ENCODE peak calls at places on chromosomes 11 and 22, in nine cellular contexts. One of them, this sample, is unnamed.

GRCh38 chr11:70556884-70557741 is 158.8 kb downstream of the CTTN start:
- DNase-seq in prostate gland: no peak
- DNase-seq in HFF-Myc: no peak
- DNase-seq in colonic mucosa: peak; percentile 75
- DNase-seq in tibial artery: no peak
- DNase-seq in thoracic aorta: no peak
- DNase-seq in left ventricle myocardium inferior: no peak
- DNase-seq in fibroblast of mammary gland: peak; percentile 8
- DNase-seq in fibroblast of lung: no peak
- DNase-seq in this sample: no peak

GRCh38 chr11:11871991-11872401 is 30.2 kb downstream of the USP47 start:
- DNase-seq in left ventricle myocardium inferior: no peak
- DNase-seq in tibial artery: no peak
- DNase-seq in fibroblast of mammary gland: no peak
- DNase-seq in prostate gland: no peak
- DNase-seq in thoracic aorta: no peak
- DNase-seq in fibroblast of lung: no peak
- DNase-seq in HFF-Myc: no peak
- DNase-seq in colonic mucosa: no peak
- DNase-seq in this sample: no peak

GRCh38 chr11:66467034-66467659 is 442 bp downstream of the PELI3 start:
- DNase-seq in fibroblast of lung: no peak
- DNase-seq in colonic mucosa: peak; percentile 30
- DNase-seq in thoracic aorta: no peak
- DNase-seq in HFF-Myc: no peak
- DNase-seq in prostate gland: no peak
- DNase-seq in fibroblast of mammary gland: no peak
- DNase-seq in left ventricle myocardium inferior: no peak
- DNase-seq in tibial artery: no peak
- DNase-seq in this sample: no peak

GRCh38 chr11:118180300-118180703 is 3.9 kb upstream of the SCN2B start:
- DNase-seq in colonic mucosa: no peak
- DNase-seq in left ventricle myocardium inferior: peak; percentile 85
- DNase-seq in prostate gland: peak; percentile 37
- DNase-seq in tibial artery: peak; percentile 38
- DNase-seq in fibroblast of lung: peak; percentile 60
- DNase-seq in thoracic aorta: no peak
- DNase-seq in fibroblast of mammary gland: no peak
- DNase-seq in HFF-Myc: no peak
- DNase-seq in this sample: no peak

GRCh38 chr22:36767035-36767775 is 8.7 kb downstream of the IFT27 start:
- DNase-seq in prostate gland: no peak
- DNase-seq in HFF-Myc: no peak
- DNase-seq in fibroblast of lung: no peak
- DNase-seq in fibroblast of mammary gland: no peak
- DNase-seq in colonic mucosa: no peak
- DNase-seq in left ventricle myocardium inferior: no peak
- DNase-seq in tibial artery: no peak
- DNase-seq in thoracic aorta: no peak
- DNase-seq in this sample: no peak

GRCh38 chr11:1487851-1488574 is 1.4 kb upstream of the MOB2 start:
- DNase-seq in colonic mucosa: no peak
- DNase-seq in fibroblast of mammary gland: no peak
- DNase-seq in fibroblast of lung: no peak
- DNase-seq in prostate gland: no peak
- DNase-seq in tibial artery: peak; percentile 21
- DNase-seq in thoracic aorta: no peak
- DNase-seq in HFF-Myc: no peak
- DNase-seq in left ventricle myocardium inferior: no peak
- DNase-seq in this sample: no peak

GRCh38 chr11:114057605-114058004 is 1.9 kb upstream of the ZBTB16 start:
- DNase-seq in prostate gland: no peak
- DNase-seq in fibroblast of lung: no peak
- DNase-seq in left ventricle myocardium inferior: no peak
- DNase-seq in tibial artery: no peak
- DNase-seq in thoracic aorta: no peak
- DNase-seq in colonic mucosa: no peak
- DNase-seq in HFF-Myc: no peak
- DNase-seq in fibroblast of mammary gland: no peak
- DNase-seq in this sample: no peak

GRCh38 chr11:65829459-65829858 is 4.3 kb upstream of the SNX32 start:
- DNase-seq in colonic mucosa: no peak
- DNase-seq in fibroblast of mammary gland: no peak
- DNase-seq in tibial artery: no peak
- DNase-seq in fibroblast of lung: no peak
- DNase-seq in left ventricle myocardium inferior: no peak
- DNase-seq in prostate gland: no peak
- DNase-seq in thoracic aorta: no peak
- DNase-seq in HFF-Myc: no peak
- DNase-seq in this sample: no peak

GRCh38 chr11:90668502-90668901 is 445.7 kb upstream of the CHORDC1 start:
- DNase-seq in tibial artery: no peak
- DNase-seq in thoracic aorta: no peak
- DNase-seq in fibroblast of lung: no peak
- DNase-seq in HFF-Myc: no peak
- DNase-seq in fibroblast of mammary gland: no peak
- DNase-seq in colonic mucosa: no peak
- DNase-seq in prostate gland: no peak
- DNase-seq in left ventricle myocardium inferior: no peak
- DNase-seq in this sample: no peak

GRCh38 chr22:20721409-20722218 is 52.3 kb upstream of the SERPIND1 start:
- DNase-seq in tibial artery: no peak
- DNase-seq in HFF-Myc: no peak
- DNase-seq in fibroblast of mammary gland: no peak
- DNase-seq in left ventricle myocardium inferior: no peak
- DNase-seq in colonic mucosa: no peak
- DNase-seq in thoracic aorta: no peak
- DNase-seq in fibroblast of lung: no peak
- DNase-seq in prostate gland: no peak
- DNase-seq in this sample: no peak

GRCh38 chr11:19739872-19740271 is 27.2 kb downstream of the NAV2 start:
- DNase-seq in prostate gland: no peak
- DNase-seq in tibial artery: no peak
- DNase-seq in left ventricle myocardium inferior: no peak
- DNase-seq in colonic mucosa: no peak
- DNase-seq in fibroblast of lung: peak; percentile 39
- DNase-seq in thoracic aorta: no peak
- DNase-seq in fibroblast of mammary gland: no peak
- DNase-seq in HFF-Myc: no peak
- DNase-seq in this sample: no peak

GRCh38 chr11:64086263-64086938 is 50.7 kb downstream of the FLRT1 start:
- DNase-seq in HFF-Myc: peak; percentile 9
- DNase-seq in prostate gland: no peak
- DNase-seq in thoracic aorta: no peak
- DNase-seq in left ventricle myocardium inferior: peak; percentile 64
- DNase-seq in colonic mucosa: peak; percentile 57
- DNase-seq in tibial artery: no peak
- DNase-seq in fibroblast of lung: peak; percentile 75
- DNase-seq in fibroblast of mammary gland: peak; percentile 54
- DNase-seq in this sample: no peak

GRCh38 chr11:11037162-11037732 is 179.4 kb upstream of the ZBED5 start:
- DNase-seq in fibroblast of mammary gland: no peak
- DNase-seq in prostate gland: no peak
- DNase-seq in fibroblast of lung: no peak
- DNase-seq in HFF-Myc: no peak
- DNase-seq in left ventricle myocardium inferior: no peak
- DNase-seq in thoracic aorta: no peak
- DNase-seq in colonic mucosa: no peak
- DNase-seq in tibial artery: no peak
- DNase-seq in this sample: no peak

GRCh38 chr22:40680819-40681183 is 1.5 kb downstream of the MCHR1 start:
- DNase-seq in thoracic aorta: no peak
- DNase-seq in fibroblast of mammary gland: no peak
- DNase-seq in fibroblast of lung: no peak
- DNase-seq in HFF-Myc: no peak
- DNase-seq in left ventricle myocardium inferior: no peak
- DNase-seq in prostate gland: no peak
- DNase-seq in colonic mucosa: no peak
- DNase-seq in tibial artery: no peak
- DNase-seq in this sample: no peak

GRCh38 chr22:40687706-40688105 is 8.4 kb downstream of the MCHR1 start:
- DNase-seq in thoracic aorta: no peak
- DNase-seq in left ventricle myocardium inferior: no peak
- DNase-seq in prostate gland: no peak
- DNase-seq in tibial artery: no peak
- DNase-seq in HFF-Myc: no peak
- DNase-seq in fibroblast of lung: no peak
- DNase-seq in colonic mucosa: no peak
- DNase-seq in fibroblast of mammary gland: no peak
- DNase-seq in this sample: no peak

GRCh38 chr22:40684728-40685127 is 5.4 kb downstream of the MCHR1 start:
- DNase-seq in thoracic aorta: no peak
- DNase-seq in colonic mucosa: no peak
- DNase-seq in tibial artery: no peak
- DNase-seq in fibroblast of mammary gland: no peak
- DNase-seq in prostate gland: no peak
- DNase-seq in fibroblast of lung: no peak
- DNase-seq in HFF-Myc: no peak
- DNase-seq in left ventricle myocardium inferior: no peak
- DNase-seq in this sample: no peak

GRCh38 chr22:40681451-40681850 is 2.2 kb downstream of the MCHR1 start:
- DNase-seq in fibroblast of lung: no peak
- DNase-seq in colonic mucosa: no peak
- DNase-seq in fibroblast of mammary gland: no peak
- DNase-seq in prostate gland: no peak
- DNase-seq in thoracic aorta: no peak
- DNase-seq in left ventricle myocardium inferior: no peak
- DNase-seq in HFF-Myc: no peak
- DNase-seq in tibial artery: no peak
- DNase-seq in this sample: no peak

DNA sequence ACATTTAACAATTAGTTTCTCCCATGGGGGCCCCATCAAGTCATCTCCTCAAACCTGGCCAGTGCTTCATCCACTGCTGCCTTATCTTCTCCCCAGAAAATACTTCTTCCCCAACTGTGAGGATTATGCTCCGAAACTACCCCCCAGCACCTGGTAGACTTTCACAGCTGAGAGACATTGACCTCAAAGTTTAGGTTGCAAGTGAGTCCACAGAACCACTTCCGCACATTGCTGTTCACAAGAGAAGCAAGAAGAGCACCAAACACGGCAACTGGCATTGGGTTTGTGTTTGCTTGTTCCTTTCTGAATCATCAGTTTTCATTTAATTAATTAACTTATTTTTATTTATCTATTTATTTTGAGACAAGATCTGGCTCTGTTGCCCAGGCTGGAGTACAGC is 6.1 kb downstream of the MCHR1 start:
- DNase-seq in prostate gland: no peak
- DNase-seq in fibroblast of mammary gland: no peak
- DNase-seq in colonic mucosa: no peak
- DNase-seq in tibial artery: no peak
- DNase-seq in thoracic aorta: no peak
- DNase-seq in HFF-Myc: no peak
- DNase-seq in left ventricle myocardium inferior: no peak
- DNase-seq in fibroblast of lung: no peak
- DNase-seq in this sample: no peak
- H3K4me3 ChIP-seq in prostate gland: no peak overlapping the region
- H3K4me3 ChIP-seq in fibroblast of mammary gland: no peak overlapping the region
- H3K4me3 ChIP-seq in colonic mucosa: no peak overlapping the region
- H3K4me3 ChIP-seq in tibial artery: no peak overlapping the region
- H3K4me3 ChIP-seq in thoracic aorta: no peak overlapping the region
- H3K4me3 ChIP-seq in HFF-Myc: no peak overlapping the region
- H3K4me3 ChIP-seq in left ventricle myocardium inferior: no peak overlapping the region
- H3K4me3 ChIP-seq in fibroblast of lung: no peak overlapping the region
- H3K4me3 ChIP-seq in this sample: no peak overlapping the region

DNA sequence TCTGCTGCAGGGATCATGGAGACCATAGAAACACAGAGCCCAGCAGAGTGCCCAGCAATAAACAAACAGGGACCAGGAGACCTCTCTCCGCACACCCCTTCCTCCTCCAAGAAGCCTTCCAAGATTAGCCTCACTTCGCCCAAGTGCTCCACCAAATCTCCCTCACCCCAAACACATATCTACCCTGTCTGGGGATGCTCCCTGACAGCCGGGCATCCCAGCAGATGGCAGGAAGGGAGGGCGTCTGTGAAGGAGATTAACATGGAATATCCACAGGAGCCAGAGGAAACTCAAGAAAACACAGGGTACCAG is 26.5 kb downstream of the ARAP1 start:
- DNase-seq in prostate gland: no peak
- DNase-seq in fibroblast of mammary gland: no peak
- DNase-seq in fibroblast of lung: no peak
- DNase-seq in colonic mucosa: no peak
- DNase-seq in tibial artery: no peak
- DNase-seq in HFF-Myc: no peak
- DNase-seq in thoracic aorta: no peak
- DNase-seq in left ventricle myocardium inferior: no peak
- DNase-seq in this sample: no peak
- TF ChIP-seq CTCF in prostate gland: no peak
- TF ChIP-seq CTCF in fibroblast of mammary gland: no peak
- TF ChIP-seq CTCF in fibroblast of lung: no peak
- TF ChIP-seq CTCF in colonic mucosa: no peak
- TF ChIP-seq CTCF in tibial artery: no peak
- TF ChIP-seq CTCF in HFF-Myc: no peak
- TF ChIP-seq CTCF in thoracic aorta: no peak
- TF ChIP-seq CTCF in left ventricle myocardium inferior: no peak
- TF ChIP-seq CTCF in this sample: no peak

GRCh38 chr22:48574776-48575566 is 1252.7 kb downstream of the BRD1 start:
- DNase-seq in thoracic aorta: no peak
- DNase-seq in prostate gland: peak; percentile 40
- DNase-seq in HFF-Myc: no peak
- DNase-seq in tibial artery: no peak
- DNase-seq in left ventricle myocardium inferior: no peak
- DNase-seq in fibroblast of mammary gland: no peak
- DNase-seq in colonic mucosa: peak; percentile 22
- DNase-seq in fibroblast of lung: peak; percentile 17
- DNase-seq in this sample: no peak
- H3K4me3 ChIP-seq in thoracic aorta: no peak overlapping the region
- H3K4me3 ChIP-seq in prostate gland: no peak overlapping the region
- H3K4me3 ChIP-seq in HFF-Myc: no peak overlapping the region
- H3K4me3 ChIP-seq in tibial artery: peak overlapping the region; percentile 6
- H3K4me3 ChIP-seq in left ventricle myocardium inferior: no peak overlapping the region
- H3K4me3 ChIP-seq in fibroblast of mammary gland: no peak overlapping the region
- H3K4me3 ChIP-seq in colonic mucosa: no peak overlapping the region
- H3K4me3 ChIP-seq in fibroblast of lung: no peak overlapping the region
- H3K4me3 ChIP-seq in this sample: no peak overlapping the region

GRCh38 chr11:22670803-22671202 is 4.4 kb downstream of the GAS2 start:
- DNase-seq in fibroblast of mammary gland: no peak
- DNase-seq in tibial artery: no peak
- DNase-seq in fibroblast of lung: peak; percentile 2
- DNase-seq in left ventricle myocardium inferior: no peak
- DNase-seq in thoracic aorta: no peak
- DNase-seq in colonic mucosa: no peak
- DNase-seq in HFF-Myc: no peak
- DNase-seq in prostate gland: no peak
- DNase-seq in this sample: no peak
- TF ChIP-seq CTCF in fibroblast of mammary gland: no peak
- TF ChIP-seq CTCF in tibial artery: no peak
- TF ChIP-seq CTCF in fibroblast of lung: no peak
- TF ChIP-seq CTCF in left ventricle myocardium inferior: peak; percentile 32
- TF ChIP-seq CTCF in thoracic aorta: no peak
- TF ChIP-seq CTCF in colonic mucosa: no peak
- TF ChIP-seq CTCF in HFF-Myc: no peak
- TF ChIP-seq CTCF in prostate gland: peak; percentile 26
- TF ChIP-seq CTCF in this sample: no peak